ENCODE peak calls at places on chromosomes 7 and 10, in six cellular contexts. O is H9, B is B cell, I is ovary, E is cardiac fibroblast, T is spleen. Y is an unnamed sample.

GRCh38 chr7:151405588-151405987 is 4.2 kb downstream of the WDR86 start:
- DNase-seq in O (peak; percentile 27), B (peak; percentile 14), I (no peak), E (no peak), T (no peak), Y (no peak)

GRCh38 chr7:89607797-89608196 is 546.5 kb upstream of the STEAP1 start:
- DNase-seq in O (no peak), B (no peak), I (no peak), E (no peak), T (no peak), Y (no peak)

GRCh38 chr7:44757311-44757710 is 8.7 kb downstream of the ZMIZ2 start:
- DNase-seq in O (no peak), B (no peak), I (peak; percentile 77), E (peak; percentile 55), T (peak; percentile 32), Y (peak; percentile 50)

GRCh38 chr10:98276316-98276715 is 8.3 kb upstream of the LOXL4 start:
- DNase-seq in O (no peak), B (no peak), I (no peak), E (no peak), T (no peak), Y (no peak)

GRCh38 chr10:47361293-47361692 is 13.1 kb downstream of the RBP3 start:
- DNase-seq in O (peak; percentile 84), B (no peak), I (no peak), E (peak; percentile 41), T (peak; percentile 59), Y (peak; percentile 52)

GRCh38 chr10:5234106-5234877 is 37.7 kb downstream of the AKR1C4 start:
- DNase-seq in O (no peak), B (no peak), I (no peak), E (peak; percentile 81), T (no peak), Y (peak; percentile 79)

GRCh38 chr7:23244335-23244635 is 2.3 kb upstream of the GPNMB start:
- DNase-seq in O (no peak), B (no peak), I (no peak), E (no peak), T (no peak), Y (no peak)

GRCh38 chr10:97553575-97554100 is 18.9 kb upstream of the ANKRD2 start:
- DNase-seq in O (peak; percentile 93), B (no peak), I (peak; percentile 82), E (peak; percentile 86), T (peak; percentile 89), Y (peak; percentile 70)

GRCh38 chr10:60835005-60835404 is 56.7 kb downstream of the CDK1 start:
- DNase-seq in O (no peak), B (no peak), I (no peak), E (no peak), T (no peak), Y (no peak)

GRCh38 chr10:36534471-36535002 is 590.9 kb upstream of the ANKRD30A start:
- DNase-seq in O (no peak), B (peak; percentile 74), I (no peak), E (peak; percentile 62), T (peak; percentile 89), Y (peak; percentile 36)

GRCh38 chr10:36533316-36533715 is 592.1 kb upstream of the ANKRD30A start:
- DNase-seq in O (no peak), B (no peak), I (no peak), E (no peak), T (no peak), Y (no peak)

GRCh38 chr10:36540611-36541010 is 584.8 kb upstream of the ANKRD30A start:
- DNase-seq in O (no peak), B (no peak), I (no peak), E (no peak), T (no peak), Y (no peak)

GRCh38 chr10:36542493-36542892 is 582.9 kb upstream of the ANKRD30A start:
- DNase-seq in O (no peak), B (no peak), I (no peak), E (peak; percentile 3), T (no peak), Y (no peak)

DNA sequence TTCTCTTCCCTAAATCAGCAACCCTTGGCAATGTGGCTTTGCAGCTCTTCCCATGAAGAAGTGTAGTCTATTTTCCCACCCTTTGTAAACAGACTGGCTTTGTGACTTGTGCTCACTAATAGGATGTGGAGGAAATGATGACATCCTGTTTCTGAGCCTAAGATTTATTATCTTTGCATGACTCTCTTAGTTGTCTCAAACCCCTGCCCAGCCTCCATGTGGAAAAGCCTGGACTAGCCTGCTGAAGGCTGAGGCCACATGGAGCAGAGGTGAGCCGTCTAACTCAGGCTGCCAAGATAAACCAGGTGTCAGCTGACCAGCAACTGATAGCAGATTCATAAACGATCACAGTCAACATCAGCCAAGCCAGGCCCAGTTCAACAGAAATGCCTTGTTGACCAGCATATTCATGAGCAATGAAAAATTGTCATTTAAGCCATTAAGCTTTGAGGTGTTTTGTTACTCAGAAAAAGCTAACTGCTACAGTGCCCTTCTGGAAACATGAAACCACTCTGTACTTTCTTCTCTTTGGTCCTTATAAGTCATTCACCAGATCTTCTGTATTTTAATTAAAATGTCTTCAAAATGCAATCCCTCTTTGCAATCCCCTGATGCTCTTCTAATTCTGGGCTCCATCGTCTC is 586.3 kb upstream of the ANKRD30A start:
- DNase-seq in O (no peak), B (no peak), I (no peak), E (peak; percentile 40), T (no peak), Y (peak; percentile 88)
- TF ChIP-seq CTCF in O (no peak), B (no peak), I (no peak), E (no peak), T (no peak), Y (no peak)

DNA sequence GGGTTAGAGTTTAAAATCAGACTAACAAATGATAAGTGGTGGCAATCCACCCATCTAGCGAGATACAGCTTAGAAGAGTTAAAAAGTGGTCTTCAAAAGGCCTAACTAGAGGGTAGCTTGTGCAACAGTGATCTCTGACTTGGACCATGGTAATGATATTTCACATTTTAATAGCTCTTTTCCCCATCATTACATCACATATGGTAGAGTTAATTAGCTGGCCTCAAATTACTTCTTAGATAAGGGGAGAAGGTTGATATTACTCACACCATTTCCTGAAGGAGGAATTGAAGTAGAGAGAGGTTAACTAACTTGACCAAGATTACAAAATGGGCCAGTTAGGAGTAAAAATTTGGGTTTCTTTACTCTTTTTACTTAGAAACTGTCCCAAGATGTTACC is 223.6 kb downstream of the PHTF2 start:
- DNase-seq in O (no peak), B (no peak), I (no peak), E (no peak), T (no peak), Y (no peak)
- TF ChIP-seq CTCF in O (no peak), B (no peak), I (no peak), E (no peak), T (no peak), Y (no peak)

GRCh38 chr7:75962607-75963382 is 31.6 kb downstream of the TMEM120A start:
- DNase-seq in O (no peak), B (no peak), I (peak; percentile 82), E (peak; percentile 86), T (peak; percentile 80), Y (no peak)
- TF ChIP-seq CTCF in O (no peak), B (no peak), I (no peak), E (no peak), T (no peak), Y (no peak)

GRCh38 chr10:78772486-78772885 is 296.3 kb upstream of the ZMIZ1 start:
- DNase-seq in O (no peak), B (no peak), I (no peak), E (no peak), T (no peak), Y (no peak)
- TF ChIP-seq CTCF in O (no peak), B (no peak), I (no peak), E (no peak), T (no peak), Y (no peak)

GRCh38 chr7:92366730-92367129 is 80.6 kb upstream of the GATAD1 start:
- DNase-seq in O (no peak), B (no peak), I (no peak), E (peak; percentile 49), T (no peak), Y (no peak)

GRCh38 chr7:92368741-92369140 is 78.5 kb upstream of the GATAD1 start:
- DNase-seq in O (no peak), B (no peak), I (no peak), E (no peak), T (no peak), Y (no peak)
- TF ChIP-seq CTCF in O (no peak), B (no peak), I (no peak), E (no peak), T (no peak), Y (no peak)

GRCh38 chr10:133095586-133095985 is 7.9 kb downstream of the ADGRA1 start:
- DNase-seq in O (no peak), B (no peak), I (no peak), E (no peak), T (no peak), Y (no peak)

GRCh38 chr10:133098426-133099124 is 10.9 kb downstream of the ADGRA1 start:
- DNase-seq in O (no peak), B (no peak), I (no peak), E (no peak), T (no peak), Y (no peak)

GRCh38 chr10:133097961-133098360 is 10.2 kb downstream of the ADGRA1 start:
- DNase-seq in O (no peak), B (no peak), I (no peak), E (no peak), T (no peak), Y (no peak)

GRCh38 chr10:133097418-133097817 is 9.7 kb downstream of the ADGRA1 start:
- DNase-seq in O (no peak), B (no peak), I (no peak), E (no peak), T (no peak), Y (no peak)

GRCh38 chr10:133096616-133097269 is 9.0 kb downstream of the ADGRA1 start:
- DNase-seq in O (no peak), B (no peak), I (no peak), E (no peak), T (no peak), Y (peak; percentile 31)
- TF ChIP-seq CTCF in O (no peak), B (no peak), I (no peak), E (no peak), T (no peak), Y (peak; percentile 41)

GRCh38 chr7:11616466-11616865 is 215.5 kb downstream of the THSD7A start:
- DNase-seq in O (no peak), B (no peak), I (no peak), E (peak; percentile 10), T (no peak), Y (peak; percentile 18)
- TF ChIP-seq CTCF in O (no peak), B (no peak), I (no peak), E (no peak), T (no peak), Y (no peak)

GRCh38 chr10:116272497-116273221 is at the start of gene GFRA1:
- DNase-seq in O (peak; percentile 55), B (peak; percentile 42), I (peak; percentile 43), E (peak; percentile 5), T (no peak), Y (peak; percentile 14)
- TF ChIP-seq CTCF in O (peak; percentile 41), B (no peak), I (no peak), E (no peak), T (no peak), Y (no peak)

GRCh38 chr10:3198900-3199299 is 26.3 kb upstream of the PITRM1 start:
- DNase-seq in O (no peak), B (no peak), I (no peak), E (no peak), T (no peak), Y (no peak)
- TF ChIP-seq CTCF in O (no peak), B (no peak), I (no peak), E (no peak), T (no peak), Y (no peak)

Y was measured in A673.